ENCODE peak calls at places on chromosomes 16 and 17, in nine cellular contexts. I is coronary artery; A is T47D; R is NCI-H524 treated with DMSO at 0.1 percent for 48 hours; B is activated naive CD8-positive, alpha-beta T cell treated with anti-CD3 and anti-CD28 coated beads for 36 hours; E is stimulated activated CD4-positive, alpha-beta T cell treated with anti-CD3 and anti-CD28 coated beads, Interleukin-1b, Interleukin-23, amount 100 ng/mL, for 48 hours; X is mesothelial cell of epicardium; F is head of caudate nucleus; V is HT-29. Z is an unnamed sample.

GRCh38 chr16:85441189-85441889 is 171.8 kb upstream of the GSE1 start:
- DNase-seq in B (no peak), X (no peak), I (no peak), V (no peak), A (no peak), F (no peak), E (no peak), R (no peak), Z (no peak)

GRCh38 chr17:34443832-34444469 is 80.9 kb upstream of the CCL1 start:
- DNase-seq in B (no peak), F (peak; percentile 15), E (no peak), A (peak; percentile 64), R (no peak), I (no peak), V (peak; percentile 23), X (no peak), Z (no peak)

GRCh38 chr16:31501966-31502348 is 6.2 kb downstream of the RUSF1 start:
- DNase-seq in E (no peak), V (no peak), B (no peak), X (no peak), A (no peak), I (no peak), R (no peak), F (no peak), Z (no peak)

GRCh38 chr17:385195-385835 is 32.7 kb upstream of the RPH3AL start:
- DNase-seq in F (no peak), B (peak; percentile 24), V (no peak), A (no peak), I (no peak), R (no peak), X (peak; percentile 66), E (no peak), Z (no peak)

GRCh38 chr16:78641463-78641862 is 542.0 kb downstream of the WWOX start:
- DNase-seq in B (no peak), E (no peak), I (no peak), F (no peak), V (no peak), R (no peak), A (no peak), X (no peak), Z (no peak)

GRCh38 chr16:2056077-2056476 is 8.3 kb downstream of the TSC2 start:
- DNase-seq in E (no peak), X (no peak), I (no peak), A (no peak), B (no peak), R (no peak), F (no peak), V (peak; percentile 56), Z (no peak)

GRCh38 chr17:66290097-66290722 is 12.2 kb upstream of the PRKCA start:
- DNase-seq in E (no peak), B (no peak), X (no peak), A (no peak), V (no peak), I (no peak), R (peak; percentile 35), F (no peak), Z (no peak)

GRCh38 chr16:10537946-10538345 is 42.5 kb downstream of the EMP2 start:
- DNase-seq in F (no peak), R (no peak), I (no peak), A (no peak), B (no peak), X (no peak), E (no peak), V (no peak), Z (no peak)

GRCh38 chr16:81492307-81492706 is 47.7 kb downstream of the CMIP start:
- DNase-seq in X (no peak), B (no peak), E (no peak), R (peak; percentile 22), F (no peak), A (no peak), I (no peak), V (no peak), Z (no peak)

GRCh38 chr16:86828202-86828601 is 249.9 kb downstream of the FOXL1 start:
- DNase-seq in F (no peak), X (no peak), R (no peak), V (no peak), E (no peak), A (no peak), B (no peak), I (no peak), Z (no peak)

GRCh38 chr17:7854851-7855642 is at the start of gene TMEM88:
- DNase-seq in F (no peak), V (no peak), B (no peak), E (no peak), I (peak; percentile 76), X (no peak), R (no peak), A (no peak), Z (no peak)

GRCh38 chr16:31149894-31150890 is at the start of gene PRSS36:
- DNase-seq in F (no peak), R (no peak), A (no peak), X (no peak), E (no peak), B (no peak), V (no peak), I (no peak), Z (no peak)

GRCh38 chr17:44220211-44221071 is 966 bp upstream of the UBTF start:
- DNase-seq in F (peak; percentile 53), R (no peak), B (peak; percentile 65), V (peak; percentile 38), I (no peak), E (peak; percentile 48), X (peak; percentile 69), A (no peak), Z (peak; percentile 40)

GRCh38 chr17:2090210-2090641 is 35.3 kb downstream of the HIC1 start:
- DNase-seq in A (no peak), B (no peak), I (no peak), R (no peak), V (no peak), E (no peak), F (no peak), X (no peak), Z (no peak)

GRCh38 chr17:72683506-72684404 is 408.7 kb downstream of the SLC39A11 start:
- DNase-seq in V (peak; percentile 78), F (no peak), X (no peak), A (peak; percentile 89), B (no peak), R (peak; percentile 70), E (no peak), I (no peak), Z (peak; percentile 77)

GRCh38 chr16:85515830-85516397 is 97.2 kb upstream of the GSE1 start:
- DNase-seq in F (no peak), I (no peak), B (no peak), V (no peak), X (no peak), R (no peak), A (no peak), E (no peak), Z (no peak)

GRCh38 chr17:35293151-35293837 is 50.4 kb downstream of the SLFN5 start:
- DNase-seq in F (no peak), R (no peak), A (no peak), I (no peak), E (no peak), X (no peak), V (no peak), B (no peak), Z (no peak)

GRCh38 chr17:63433746-63434591 is 12.1 kb downstream of the CYB561 start:
- DNase-seq in X (no peak), A (no peak), I (peak; percentile 89), B (no peak), E (no peak), V (no peak), F (no peak), R (no peak), Z (peak; percentile 56)

GRCh38 chr16:80543162-80543561 is 2.4 kb downstream of the DYNLRB2 start:
- DNase-seq in X (no peak), A (no peak), B (no peak), I (no peak), V (no peak), E (no peak), F (no peak), R (no peak), Z (no peak)

GRCh38 chr17:83196088-83196765 is 116.8 kb downstream of the METRNL start:
- DNase-seq in X (no peak), E (no peak), R (no peak), F (no peak), I (no peak), V (no peak), A (no peak), B (no peak), Z (no peak)

GRCh38 chr17:8072727-8073461 is 14.6 kb downstream of the ALOX12B start:
- DNase-seq in R (no peak), E (no peak), B (peak; percentile 24), X (no peak), V (no peak), F (no peak), I (no peak), A (no peak), Z (no peak)